ENCODE peak calls at places on chromosomes 11 and 22, in seven cellular contexts. One of them, this sample, is unnamed.
A peak's percentile ranks its signal among the peaks of the same experiment; 100 is the strongest.

GRCh38 chr11:14376920-14377319 is 17.9 kb upstream of the RRAS2 start:
- DNase-seq in stomach: no peak
- DNase-seq in Karpas-422: no peak
- DNase-seq in lower lobe of right lung: no peak
- DNase-seq in kidney epithelial cell: no peak
- DNase-seq in tibial nerve: no peak
- DNase-seq in endothelial cell of umbilical vein: peak; percentile 30
- DNase-seq in this sample: no peak

GRCh38 chr22:24208012-24208749 is 26.9 kb downstream of the SUSD2 start:
- DNase-seq in lower lobe of right lung: no peak
- DNase-seq in Karpas-422: no peak
- DNase-seq in stomach: peak; percentile 58
- DNase-seq in kidney epithelial cell: peak; percentile 73
- DNase-seq in tibial nerve: no peak
- DNase-seq in endothelial cell of umbilical vein: peak; percentile 98
- DNase-seq in this sample: no peak

GRCh38 chr22:42621505-42622002 is 6.9 kb upstream of the POLDIP3 start:
- DNase-seq in Karpas-422: peak; percentile 77
- DNase-seq in endothelial cell of umbilical vein: peak; percentile 51
- DNase-seq in tibial nerve: no peak
- DNase-seq in kidney epithelial cell: no peak
- DNase-seq in stomach: peak; percentile 78
- DNase-seq in lower lobe of right lung: peak; percentile 74
- DNase-seq in this sample: no peak

GRCh38 chr22:24417901-24418641 is 9.3 kb upstream of the ADORA2A start:
- DNase-seq in kidney epithelial cell: no peak
- DNase-seq in endothelial cell of umbilical vein: no peak
- DNase-seq in tibial nerve: no peak
- DNase-seq in lower lobe of right lung: peak; percentile 30
- DNase-seq in Karpas-422: no peak
- DNase-seq in stomach: no peak
- DNase-seq in this sample: no peak

GRCh38 chr11:9037046-9037780 is 33.4 kb upstream of the NRIP3 start:
- DNase-seq in kidney epithelial cell: no peak
- DNase-seq in lower lobe of right lung: no peak
- DNase-seq in stomach: no peak
- DNase-seq in Karpas-422: no peak
- DNase-seq in endothelial cell of umbilical vein: no peak
- DNase-seq in tibial nerve: no peak
- DNase-seq in this sample: no peak

GRCh38 chr11:120112174-120112796 is 25.6 kb downstream of the TRIM29 start:
- DNase-seq in lower lobe of right lung: no peak
- DNase-seq in kidney epithelial cell: no peak
- DNase-seq in Karpas-422: peak; percentile 42
- DNase-seq in tibial nerve: no peak
- DNase-seq in endothelial cell of umbilical vein: no peak
- DNase-seq in stomach: no peak
- DNase-seq in this sample: no peak

GRCh38 chr11:78290293-78291176 is 101.8 kb downstream of the USP35 start:
- DNase-seq in stomach: peak; percentile 28
- DNase-seq in tibial nerve: no peak
- DNase-seq in lower lobe of right lung: no peak
- DNase-seq in Karpas-422: no peak
- DNase-seq in kidney epithelial cell: peak; percentile 57
- DNase-seq in endothelial cell of umbilical vein: no peak
- DNase-seq in this sample: no peak

GRCh38 chr11:10858505-10859360 is 880 bp upstream of the ZBED5 start:
- DNase-seq in Karpas-422: peak; percentile 74
- DNase-seq in lower lobe of right lung: peak; percentile 76
- DNase-seq in endothelial cell of umbilical vein: peak; percentile 63
- DNase-seq in tibial nerve: peak; percentile 36
- DNase-seq in stomach: peak; percentile 65
- DNase-seq in kidney epithelial cell: no peak
- DNase-seq in this sample: no peak

GRCh38 chr22:37231406-37232139 is 12.5 kb downstream of the RAC2 start:
- DNase-seq in Karpas-422: no peak
- DNase-seq in tibial nerve: no peak
- DNase-seq in endothelial cell of umbilical vein: no peak
- DNase-seq in stomach: no peak
- DNase-seq in kidney epithelial cell: no peak
- DNase-seq in lower lobe of right lung: peak; percentile 31
- DNase-seq in this sample: no peak

GRCh38 chr11:12273618-12273995 is 103.8 kb upstream of the PARVA start:
- DNase-seq in Karpas-422: no peak
- DNase-seq in endothelial cell of umbilical vein: no peak
- DNase-seq in stomach: no peak
- DNase-seq in tibial nerve: no peak
- DNase-seq in kidney epithelial cell: no peak
- DNase-seq in lower lobe of right lung: no peak
- DNase-seq in this sample: no peak

GRCh38 chr22:45757068-45757467 is 85.4 kb downstream of the ATXN10 start:
- DNase-seq in lower lobe of right lung: no peak
- DNase-seq in tibial nerve: no peak
- DNase-seq in endothelial cell of umbilical vein: no peak
- DNase-seq in kidney epithelial cell: no peak
- DNase-seq in Karpas-422: no peak
- DNase-seq in stomach: no peak
- DNase-seq in this sample: no peak

GRCh38 chr22:24270556-24271405 is at the start of gene SPECC1L:
- DNase-seq in tibial nerve: peak; percentile 85
- DNase-seq in kidney epithelial cell: peak; percentile 48
- DNase-seq in endothelial cell of umbilical vein: peak; percentile 96
- DNase-seq in stomach: peak; percentile 96
- DNase-seq in Karpas-422: peak; percentile 96
- DNase-seq in lower lobe of right lung: peak; percentile 94
- DNase-seq in this sample: peak; percentile 57

GRCh38 chr22:11042116-11042515 is 4485.9 kb upstream of the OR11H1 start:
- DNase-seq in endothelial cell of umbilical vein: no peak
- DNase-seq in stomach: no peak
- DNase-seq in kidney epithelial cell: no peak
- DNase-seq in Karpas-422: peak; percentile 39
- DNase-seq in lower lobe of right lung: no peak
- DNase-seq in tibial nerve: no peak
- DNase-seq in this sample: no peak
- H3K4me3 ChIP-seq in endothelial cell of umbilical vein: no peak overlapping the region
- H3K4me3 ChIP-seq in stomach: no peak overlapping the region
- H3K4me3 ChIP-seq in kidney epithelial cell: no peak overlapping the region
- H3K4me3 ChIP-seq in Karpas-422: no peak overlapping the region
- H3K4me3 ChIP-seq in lower lobe of right lung: no peak overlapping the region
- H3K4me3 ChIP-seq in tibial nerve: no peak overlapping the region
- H3K4me3 ChIP-seq in this sample: no peak overlapping the region

GRCh38 chr11:118529584-118530175 is 1.3 kb upstream of the TMEM25 start:
- DNase-seq in endothelial cell of umbilical vein: no peak
- DNase-seq in lower lobe of right lung: no peak
- DNase-seq in stomach: no peak
- DNase-seq in Karpas-422: no peak
- DNase-seq in kidney epithelial cell: no peak
- DNase-seq in tibial nerve: no peak
- DNase-seq in this sample: no peak
- H3K4me3 ChIP-seq in endothelial cell of umbilical vein: no peak overlapping the region
- H3K4me3 ChIP-seq in lower lobe of right lung: peak overlapping the region; percentile 93
- H3K4me3 ChIP-seq in stomach: peak overlapping the region; percentile 87
- H3K4me3 ChIP-seq in Karpas-422: peak overlapping the region; percentile 73
- H3K4me3 ChIP-seq in kidney epithelial cell: peak overlapping the region; percentile 75
- H3K4me3 ChIP-seq in tibial nerve: peak overlapping the region; percentile 54
- H3K4me3 ChIP-seq in this sample: no peak overlapping the region

GRCh38 chr11:63764201-63764711 is 4.3 kb downstream of the ZFTA start:
- DNase-seq in endothelial cell of umbilical vein: no peak
- DNase-seq in tibial nerve: no peak
- DNase-seq in stomach: no peak
- DNase-seq in Karpas-422: no peak
- DNase-seq in lower lobe of right lung: no peak
- DNase-seq in kidney epithelial cell: no peak
- DNase-seq in this sample: no peak

GRCh38 chr11:63763506-63764200 is 4.9 kb downstream of the ZFTA start:
- DNase-seq in lower lobe of right lung: no peak
- DNase-seq in tibial nerve: peak; percentile 25
- DNase-seq in kidney epithelial cell: no peak
- DNase-seq in endothelial cell of umbilical vein: peak; percentile 21
- DNase-seq in Karpas-422: no peak
- DNase-seq in stomach: no peak
- DNase-seq in this sample: no peak

GRCh38 chr11:63761173-63761572 is 7.4 kb downstream of the ZFTA start:
- DNase-seq in lower lobe of right lung: no peak
- DNase-seq in kidney epithelial cell: no peak
- DNase-seq in tibial nerve: no peak
- DNase-seq in endothelial cell of umbilical vein: no peak
- DNase-seq in Karpas-422: no peak
- DNase-seq in stomach: no peak
- DNase-seq in this sample: no peak

GRCh38 chr11:63761870-63762661 is 6.5 kb downstream of the ZFTA start:
- DNase-seq in endothelial cell of umbilical vein: no peak
- DNase-seq in kidney epithelial cell: no peak
- DNase-seq in lower lobe of right lung: no peak
- DNase-seq in tibial nerve: no peak
- DNase-seq in stomach: no peak
- DNase-seq in Karpas-422: no peak
- DNase-seq in this sample: no peak

DNA sequence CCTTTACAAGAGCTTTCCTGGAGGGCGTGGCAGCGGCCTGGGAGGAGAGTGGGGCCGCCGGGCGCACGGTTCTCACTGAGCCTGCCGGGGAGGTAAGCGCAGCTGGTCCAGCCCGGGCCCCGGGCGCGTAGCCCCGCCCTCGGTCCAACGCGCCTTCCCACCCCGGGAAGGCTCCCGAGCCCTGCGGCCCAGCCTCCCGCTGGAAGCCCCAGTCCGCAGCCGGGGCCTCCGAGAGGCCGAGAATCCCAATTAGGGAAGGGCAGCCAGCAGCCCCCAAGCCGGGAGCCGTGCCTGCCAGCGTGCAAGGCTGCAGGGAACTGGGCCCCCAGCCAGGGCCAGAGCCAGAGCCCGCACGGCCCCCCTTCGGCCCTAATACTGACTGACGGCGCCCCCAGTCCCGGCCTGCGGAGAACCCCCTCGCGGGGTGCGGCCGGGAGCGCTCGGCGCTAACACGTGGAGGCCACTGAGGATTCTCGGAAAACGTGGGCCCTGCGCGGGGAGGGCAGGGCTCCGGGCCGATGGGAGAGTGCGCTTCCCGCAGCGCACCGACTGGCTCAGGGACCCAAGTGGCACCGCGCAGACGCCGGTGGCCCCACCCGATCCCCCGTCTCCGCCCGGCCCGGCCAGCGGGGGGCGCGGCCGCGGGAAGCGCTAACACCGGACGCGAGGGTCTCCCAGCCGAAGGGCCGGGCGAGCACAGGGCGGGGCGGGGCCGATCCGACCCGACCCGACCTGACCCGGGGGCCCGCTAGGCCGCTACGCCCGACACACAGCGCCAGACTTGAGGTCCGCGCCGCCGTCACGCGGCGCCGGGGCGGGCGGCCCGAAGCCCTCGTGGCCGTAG is 5.7 kb downstream of the ZFTA start:
- DNase-seq in Karpas-422: no peak
- DNase-seq in stomach: peak; percentile 54
- DNase-seq in kidney epithelial cell: no peak
- DNase-seq in lower lobe of right lung: no peak
- DNase-seq in tibial nerve: no peak
- DNase-seq in endothelial cell of umbilical vein: peak; percentile 20
- DNase-seq in this sample: no peak
- H3K4me3 ChIP-seq in Karpas-422: no peak overlapping the region
- H3K4me3 ChIP-seq in stomach: peak overlapping the region; percentile 55
- H3K4me3 ChIP-seq in kidney epithelial cell: no peak overlapping the region
- H3K4me3 ChIP-seq in lower lobe of right lung: peak overlapping the region; percentile 40
- H3K4me3 ChIP-seq in tibial nerve: peak overlapping the region; percentile 45
- H3K4me3 ChIP-seq in endothelial cell of umbilical vein: peak overlapping the region; percentile 20
- H3K4me3 ChIP-seq in this sample: no peak overlapping the region

DNA sequence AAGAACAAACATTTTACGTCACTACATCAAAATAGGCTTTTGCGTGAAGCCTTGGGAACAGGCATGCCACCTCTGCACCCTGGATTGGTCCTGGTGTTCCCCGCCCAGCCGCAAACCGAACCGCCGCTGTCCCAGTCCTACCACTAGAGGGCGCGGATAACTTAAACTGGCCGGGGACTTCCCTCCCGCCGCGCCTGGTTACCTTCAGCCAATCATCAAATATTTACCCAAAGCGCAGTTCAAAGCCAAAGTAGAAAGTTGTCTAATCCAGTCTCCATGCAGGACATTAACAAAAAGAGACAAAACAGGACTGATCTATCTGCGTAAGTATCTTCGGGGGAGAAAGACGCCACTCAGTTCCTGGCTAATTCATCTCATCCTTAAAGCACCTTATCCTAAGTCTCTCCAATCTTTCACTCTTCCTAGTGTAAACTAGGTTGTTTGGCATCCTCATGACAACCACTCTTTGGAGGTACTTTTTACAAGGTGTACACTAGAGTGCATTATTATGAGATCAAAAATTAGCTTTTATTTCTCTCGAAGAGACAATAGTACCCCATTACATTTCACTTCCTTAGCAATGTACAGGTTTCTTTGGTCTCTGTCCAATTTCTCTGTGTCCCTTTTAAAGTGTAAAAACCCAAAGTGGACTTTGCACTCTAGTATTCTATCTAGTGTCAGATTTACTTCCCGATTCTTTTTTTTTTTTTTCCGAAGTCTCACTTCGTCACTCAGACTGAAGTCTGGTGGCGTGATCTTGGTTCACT is 3.9 kb upstream of the CRY2 start:
- DNase-seq in tibial nerve: peak; percentile 87
- DNase-seq in Karpas-422: peak; percentile 94
- DNase-seq in stomach: peak; percentile 96
- DNase-seq in endothelial cell of umbilical vein: peak; percentile 80
- DNase-seq in lower lobe of right lung: peak; percentile 95
- DNase-seq in kidney epithelial cell: no peak
- DNase-seq in this sample: peak; percentile 23
- H3K4me3 ChIP-seq in tibial nerve: no peak overlapping the region
- H3K4me3 ChIP-seq in Karpas-422: no peak overlapping the region
- H3K4me3 ChIP-seq in stomach: peak overlapping the region; percentile 16
- H3K4me3 ChIP-seq in endothelial cell of umbilical vein: no peak overlapping the region
- H3K4me3 ChIP-seq in lower lobe of right lung: no peak overlapping the region
- H3K4me3 ChIP-seq in kidney epithelial cell: no peak overlapping the region
- H3K4me3 ChIP-seq in this sample: no peak overlapping the region

DNA sequence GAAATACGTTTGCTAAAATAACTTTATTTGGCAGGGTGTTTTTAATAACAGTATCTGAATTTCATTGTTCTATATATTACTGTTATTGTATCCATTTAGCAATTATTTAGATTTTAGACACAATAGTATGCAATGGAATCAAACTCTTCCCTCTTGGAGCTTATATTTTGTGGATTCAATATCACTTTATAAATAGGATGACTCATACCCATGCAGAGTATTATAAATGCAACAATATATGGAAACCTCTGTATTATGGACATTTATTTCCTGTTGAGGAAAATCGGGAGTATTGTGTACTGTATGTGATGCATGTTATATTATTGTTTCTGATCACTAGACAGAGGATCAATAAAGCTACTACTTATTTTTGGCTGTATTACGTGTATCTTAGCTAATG is 721 bp downstream of the METTL15 start:
- DNase-seq in endothelial cell of umbilical vein: peak; percentile 53
- DNase-seq in kidney epithelial cell: no peak
- DNase-seq in Karpas-422: no peak
- DNase-seq in stomach: no peak
- DNase-seq in tibial nerve: no peak
- DNase-seq in lower lobe of right lung: no peak
- DNase-seq in this sample: no peak
- H3K4me3 ChIP-seq in endothelial cell of umbilical vein: no peak overlapping the region
- H3K4me3 ChIP-seq in kidney epithelial cell: peak overlapping the region; percentile 58
- H3K4me3 ChIP-seq in Karpas-422: peak overlapping the region; percentile 97
- H3K4me3 ChIP-seq in stomach: peak overlapping the region; percentile 61
- H3K4me3 ChIP-seq in tibial nerve: no peak overlapping the region
- H3K4me3 ChIP-seq in lower lobe of right lung: peak overlapping the region; percentile 63
- H3K4me3 ChIP-seq in this sample: peak overlapping the region; percentile 64

DNA sequence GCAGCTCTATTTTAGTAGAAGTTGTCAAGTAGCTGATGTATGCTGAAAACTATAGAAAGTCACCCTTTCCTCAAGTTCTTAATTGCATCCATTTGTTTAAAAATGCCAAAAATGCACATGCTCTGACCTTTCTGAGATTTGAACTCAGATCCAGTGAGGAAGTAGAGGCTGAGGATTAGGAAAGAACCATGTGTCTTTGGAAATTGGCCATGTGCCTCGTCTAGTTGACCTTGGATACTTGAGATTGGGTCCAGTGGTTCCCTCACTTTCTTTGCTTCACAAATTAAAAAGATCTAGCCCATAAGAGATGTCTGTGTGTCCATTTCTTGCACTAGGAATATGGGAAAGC is 128.3 kb downstream of the MAML2 start:
- DNase-seq in endothelial cell of umbilical vein: no peak
- DNase-seq in stomach: no peak
- DNase-seq in lower lobe of right lung: no peak
- DNase-seq in Karpas-422: no peak
- DNase-seq in kidney epithelial cell: no peak
- DNase-seq in tibial nerve: no peak
- DNase-seq in this sample: no peak
- H3K4me3 ChIP-seq in endothelial cell of umbilical vein: no peak overlapping the region
- H3K4me3 ChIP-seq in stomach: no peak overlapping the region
- H3K4me3 ChIP-seq in lower lobe of right lung: no peak overlapping the region
- H3K4me3 ChIP-seq in Karpas-422: no peak overlapping the region
- H3K4me3 ChIP-seq in kidney epithelial cell: no peak overlapping the region
- H3K4me3 ChIP-seq in tibial nerve: no peak overlapping the region
- H3K4me3 ChIP-seq in this sample: no peak overlapping the region